ENCODE peak calls at places on chromosome 15, in four cellular contexts. One of them, this sample, is unnamed.

GRCh38 chr15:68183886-68184285 is 21.2 kb downstream of the CALML4 start:
- DNase-seq in caudate nucleus: no peak
- DNase-seq in T-helper 9 cell: no peak
- DNase-seq in CD8-positive, alpha-beta T cell: no peak
- DNase-seq in this sample: no peak

GRCh38 chr15:70347766-70348558 is 250.2 kb upstream of the TLE3 start:
- DNase-seq in caudate nucleus: no peak
- DNase-seq in T-helper 9 cell: no peak
- DNase-seq in CD8-positive, alpha-beta T cell: no peak
- DNase-seq in this sample: no peak

GRCh38 chr15:61050844-61051569 is 178.1 kb downstream of the RORA start:
- DNase-seq in caudate nucleus: no peak
- DNase-seq in T-helper 9 cell: no peak
- DNase-seq in CD8-positive, alpha-beta T cell: no peak
- DNase-seq in this sample: no peak

GRCh38 chr15:61748529-61748928 is 311.7 kb downstream of the VPS13C start:
- DNase-seq in caudate nucleus: no peak
- DNase-seq in T-helper 9 cell: no peak
- DNase-seq in CD8-positive, alpha-beta T cell: no peak
- DNase-seq in this sample: no peak

GRCh38 chr15:84992157-84992940 is 10.7 kb downstream of the PDE8A start:
- DNase-seq in caudate nucleus: no peak
- DNase-seq in T-helper 9 cell: no peak
- DNase-seq in CD8-positive, alpha-beta T cell: no peak
- DNase-seq in this sample: peak

GRCh38 chr15:72961326-72961725 is 90.9 kb upstream of the NEO1 start:
- DNase-seq in caudate nucleus: no peak
- DNase-seq in T-helper 9 cell: no peak
- DNase-seq in CD8-positive, alpha-beta T cell: no peak
- DNase-seq in this sample: no peak

GRCh38 chr15:85879334-85880163 is 84.8 kb upstream of the KLHL25 start:
- DNase-seq in caudate nucleus: no peak
- DNase-seq in T-helper 9 cell: no peak
- DNase-seq in CD8-positive, alpha-beta T cell: no peak
- DNase-seq in this sample: no peak

GRCh38 chr15:83844742-83845141 is 190.8 kb downstream of the ADAMTSL3 start:
- DNase-seq in caudate nucleus: no peak
- DNase-seq in T-helper 9 cell: no peak
- DNase-seq in CD8-positive, alpha-beta T cell: no peak
- DNase-seq in this sample: no peak

GRCh38 chr15:47422901-47423300 is 294.4 kb upstream of the SEMA6D start:
- DNase-seq in caudate nucleus: no peak
- DNase-seq in T-helper 9 cell: no peak
- DNase-seq in CD8-positive, alpha-beta T cell: no peak
- DNase-seq in this sample: no peak

GRCh38 chr15:66253643-66254363 is at the start of gene MEGF11:
- DNase-seq in caudate nucleus: peak
- DNase-seq in T-helper 9 cell: no peak
- DNase-seq in CD8-positive, alpha-beta T cell: no peak
- DNase-seq in this sample: peak

GRCh38 chr15:101807345-101807945 is 4.1 kb downstream of the OR4F6 start:
- DNase-seq in caudate nucleus: no peak
- DNase-seq in T-helper 9 cell: no peak
- DNase-seq in CD8-positive, alpha-beta T cell: no peak
- DNase-seq in this sample: peak

This sample was measured in astrocyte.